ENCODE peak calls at places on chromosomes 11 and 22, in ten cellular contexts. One of them, this sample, is unnamed.
A peak's percentile ranks its signal among the peaks of the same experiment; 100 is the strongest.

GRCh38 chr22:24588370-24588755 is 4.5 kb downstream of the LRRC75B start:
- DNase-seq in naive thymus-derived CD4-positive, alpha-beta T cell: no peak
- DNase-seq in HCEC 1CT: no peak
- DNase-seq in dorsolateral prefrontal cortex: peak; percentile 92
- DNase-seq in naive thymus-derived CD8-positive, alpha-beta T cell: no peak
- DNase-seq in EL: no peak
- DNase-seq in HTR-8/SVneo: no peak
- DNase-seq in neural progenitor cell: no peak
- DNase-seq in K562: no peak
- DNase-seq in H4: no peak
- DNase-seq in this sample: no peak

GRCh38 chr11:72723508-72723907 is 28.7 kb downstream of the ARAP1 start:
- DNase-seq in naive thymus-derived CD4-positive, alpha-beta T cell: no peak
- DNase-seq in HCEC 1CT: no peak
- DNase-seq in K562: no peak
- DNase-seq in neural progenitor cell: no peak
- DNase-seq in EL: no peak
- DNase-seq in naive thymus-derived CD8-positive, alpha-beta T cell: no peak
- DNase-seq in HTR-8/SVneo: no peak
- DNase-seq in H4: no peak
- DNase-seq in dorsolateral prefrontal cortex: no peak
- DNase-seq in this sample: no peak

GRCh38 chr11:17412488-17413180 is 24.2 kb upstream of the KCNJ11 start:
- DNase-seq in EL: no peak
- DNase-seq in dorsolateral prefrontal cortex: no peak
- DNase-seq in HCEC 1CT: no peak
- DNase-seq in K562: no peak
- DNase-seq in naive thymus-derived CD8-positive, alpha-beta T cell: no peak
- DNase-seq in naive thymus-derived CD4-positive, alpha-beta T cell: no peak
- DNase-seq in H4: no peak
- DNase-seq in HTR-8/SVneo: no peak
- DNase-seq in neural progenitor cell: peak; percentile 89
- DNase-seq in this sample: no peak

GRCh38 chr22:22770280-22770871 is 117.2 kb upstream of the IGLL5 start:
- DNase-seq in dorsolateral prefrontal cortex: no peak
- DNase-seq in HCEC 1CT: peak; percentile 17
- DNase-seq in K562: peak; percentile 100
- DNase-seq in EL: peak; percentile 37
- DNase-seq in naive thymus-derived CD4-positive, alpha-beta T cell: peak; percentile 44
- DNase-seq in naive thymus-derived CD8-positive, alpha-beta T cell: peak; percentile 29
- DNase-seq in neural progenitor cell: peak; percentile 68
- DNase-seq in H4: no peak
- DNase-seq in HTR-8/SVneo: peak; percentile 13
- DNase-seq in this sample: no peak

GRCh38 chr22:47796128-47796908 is 1033.9 kb downstream of the TBC1D22A start:
- DNase-seq in HCEC 1CT: no peak
- DNase-seq in K562: no peak
- DNase-seq in H4: no peak
- DNase-seq in neural progenitor cell: no peak
- DNase-seq in naive thymus-derived CD8-positive, alpha-beta T cell: no peak
- DNase-seq in HTR-8/SVneo: no peak
- DNase-seq in EL: no peak
- DNase-seq in naive thymus-derived CD4-positive, alpha-beta T cell: no peak
- DNase-seq in dorsolateral prefrontal cortex: no peak
- DNase-seq in this sample: no peak

GRCh38 chr11:12765428-12765827 is 91.2 kb downstream of the TEAD1 start:
- DNase-seq in neural progenitor cell: no peak
- DNase-seq in H4: peak; percentile 73
- DNase-seq in dorsolateral prefrontal cortex: peak; percentile 77
- DNase-seq in naive thymus-derived CD8-positive, alpha-beta T cell: no peak
- DNase-seq in HTR-8/SVneo: no peak
- DNase-seq in K562: no peak
- DNase-seq in EL: no peak
- DNase-seq in naive thymus-derived CD4-positive, alpha-beta T cell: no peak
- DNase-seq in HCEC 1CT: peak; percentile 52
- DNase-seq in this sample: no peak

GRCh38 chr11:83827520-83827919 is 541.4 kb upstream of the CCDC90B start:
- DNase-seq in HCEC 1CT: peak; percentile 53
- DNase-seq in H4: no peak
- DNase-seq in naive thymus-derived CD4-positive, alpha-beta T cell: no peak
- DNase-seq in HTR-8/SVneo: no peak
- DNase-seq in dorsolateral prefrontal cortex: no peak
- DNase-seq in naive thymus-derived CD8-positive, alpha-beta T cell: no peak
- DNase-seq in K562: no peak
- DNase-seq in EL: peak; percentile 71
- DNase-seq in neural progenitor cell: no peak
- DNase-seq in this sample: no peak

GRCh38 chr11:69027704-69028372 is 14.8 kb upstream of the MRGPRF start:
- DNase-seq in neural progenitor cell: no peak
- DNase-seq in H4: no peak
- DNase-seq in dorsolateral prefrontal cortex: no peak
- DNase-seq in HTR-8/SVneo: no peak
- DNase-seq in naive thymus-derived CD4-positive, alpha-beta T cell: no peak
- DNase-seq in naive thymus-derived CD8-positive, alpha-beta T cell: no peak
- DNase-seq in HCEC 1CT: no peak
- DNase-seq in EL: no peak
- DNase-seq in K562: no peak
- DNase-seq in this sample: no peak

GRCh38 chr11:69477111-69477510 is 4.4 kb upstream of the LINC01488 start:
- DNase-seq in HCEC 1CT: no peak
- DNase-seq in K562: no peak
- DNase-seq in HTR-8/SVneo: no peak
- DNase-seq in EL: no peak
- DNase-seq in neural progenitor cell: no peak
- DNase-seq in naive thymus-derived CD8-positive, alpha-beta T cell: no peak
- DNase-seq in naive thymus-derived CD4-positive, alpha-beta T cell: no peak
- DNase-seq in H4: no peak
- DNase-seq in dorsolateral prefrontal cortex: no peak
- DNase-seq in this sample: no peak

GRCh38 chr22:38782402-38783094 is 11.4 kb downstream of the DNAL4 start:
- DNase-seq in HCEC 1CT: no peak
- DNase-seq in naive thymus-derived CD8-positive, alpha-beta T cell: no peak
- DNase-seq in H4: peak; percentile 36
- DNase-seq in naive thymus-derived CD4-positive, alpha-beta T cell: no peak
- DNase-seq in K562: peak; percentile 65
- DNase-seq in dorsolateral prefrontal cortex: peak; percentile 87
- DNase-seq in neural progenitor cell: peak; percentile 36
- DNase-seq in EL: peak; percentile 56
- DNase-seq in HTR-8/SVneo: no peak
- DNase-seq in this sample: no peak

GRCh38 chr22:38181453-38182200 is at the start of gene PLA2G6:
- DNase-seq in dorsolateral prefrontal cortex: peak; percentile 99
- DNase-seq in naive thymus-derived CD8-positive, alpha-beta T cell: peak; percentile 92
- DNase-seq in H4: peak; percentile 98
- DNase-seq in HCEC 1CT: peak; percentile 99
- DNase-seq in EL: peak; percentile 99
- DNase-seq in naive thymus-derived CD4-positive, alpha-beta T cell: peak; percentile 90
- DNase-seq in neural progenitor cell: peak; percentile 100
- DNase-seq in HTR-8/SVneo: peak; percentile 91
- DNase-seq in K562: peak; percentile 97
- DNase-seq in this sample: peak; percentile 96

GRCh38 chr11:17828311-17828751 is 93.8 kb downstream of the KCNC1 start:
- DNase-seq in H4: no peak
- DNase-seq in naive thymus-derived CD8-positive, alpha-beta T cell: no peak
- DNase-seq in EL: no peak
- DNase-seq in dorsolateral prefrontal cortex: peak; percentile 79
- DNase-seq in K562: no peak
- DNase-seq in neural progenitor cell: no peak
- DNase-seq in HCEC 1CT: peak; percentile 23
- DNase-seq in HTR-8/SVneo: no peak
- DNase-seq in naive thymus-derived CD4-positive, alpha-beta T cell: no peak
- DNase-seq in this sample: no peak

GRCh38 chr11:35322321-35322979 is 96.9 kb downstream of the SLC1A2 start:
- DNase-seq in HCEC 1CT: no peak
- DNase-seq in K562: no peak
- DNase-seq in neural progenitor cell: no peak
- DNase-seq in naive thymus-derived CD4-positive, alpha-beta T cell: no peak
- DNase-seq in dorsolateral prefrontal cortex: no peak
- DNase-seq in H4: no peak
- DNase-seq in naive thymus-derived CD8-positive, alpha-beta T cell: no peak
- DNase-seq in EL: no peak
- DNase-seq in HTR-8/SVneo: no peak
- DNase-seq in this sample: no peak

GRCh38 chr11:65871811-65872548 is 620 bp downstream of the EFEMP2 start:
- DNase-seq in neural progenitor cell: peak; percentile 56
- DNase-seq in HCEC 1CT: peak; percentile 40
- DNase-seq in naive thymus-derived CD8-positive, alpha-beta T cell: no peak
- DNase-seq in naive thymus-derived CD4-positive, alpha-beta T cell: no peak
- DNase-seq in EL: peak; percentile 62
- DNase-seq in H4: no peak
- DNase-seq in K562: no peak
- DNase-seq in dorsolateral prefrontal cortex: no peak
- DNase-seq in HTR-8/SVneo: no peak
- DNase-seq in this sample: no peak

GRCh38 chr11:130391692-130392091 is 36.7 kb downstream of the ADAMTS8 start:
- DNase-seq in neural progenitor cell: no peak
- DNase-seq in dorsolateral prefrontal cortex: no peak
- DNase-seq in naive thymus-derived CD8-positive, alpha-beta T cell: no peak
- DNase-seq in EL: no peak
- DNase-seq in H4: no peak
- DNase-seq in HCEC 1CT: no peak
- DNase-seq in HTR-8/SVneo: no peak
- DNase-seq in naive thymus-derived CD4-positive, alpha-beta T cell: no peak
- DNase-seq in K562: no peak
- DNase-seq in this sample: no peak

GRCh38 chr11:14347991-14348390 is 11.0 kb downstream of the RRAS2 start:
- DNase-seq in dorsolateral prefrontal cortex: no peak
- DNase-seq in EL: no peak
- DNase-seq in HCEC 1CT: no peak
- DNase-seq in K562: no peak
- DNase-seq in H4: no peak
- DNase-seq in naive thymus-derived CD8-positive, alpha-beta T cell: no peak
- DNase-seq in HTR-8/SVneo: no peak
- DNase-seq in neural progenitor cell: no peak
- DNase-seq in naive thymus-derived CD4-positive, alpha-beta T cell: no peak
- DNase-seq in this sample: no peak

GRCh38 chr11:71064183-71064582 is 188.2 kb downstream of the SHANK2 start:
- DNase-seq in HTR-8/SVneo: no peak
- DNase-seq in K562: no peak
- DNase-seq in EL: no peak
- DNase-seq in HCEC 1CT: no peak
- DNase-seq in naive thymus-derived CD4-positive, alpha-beta T cell: no peak
- DNase-seq in naive thymus-derived CD8-positive, alpha-beta T cell: no peak
- DNase-seq in H4: no peak
- DNase-seq in dorsolateral prefrontal cortex: no peak
- DNase-seq in neural progenitor cell: no peak
- DNase-seq in this sample: no peak

GRCh38 chr11:131408011-131408640 is 37.7 kb downstream of the NTM start:
- DNase-seq in neural progenitor cell: peak; percentile 64
- DNase-seq in H4: peak; percentile 74
- DNase-seq in HCEC 1CT: peak; percentile 22
- DNase-seq in naive thymus-derived CD4-positive, alpha-beta T cell: no peak
- DNase-seq in EL: peak; percentile 41
- DNase-seq in K562: no peak
- DNase-seq in HTR-8/SVneo: no peak
- DNase-seq in naive thymus-derived CD8-positive, alpha-beta T cell: no peak
- DNase-seq in dorsolateral prefrontal cortex: no peak
- DNase-seq in this sample: no peak

GRCh38 chr11:101866619-101867491 is 48.0 kb upstream of the CEP126 start:
- DNase-seq in K562: no peak
- DNase-seq in H4: no peak
- DNase-seq in HCEC 1CT: peak; percentile 85
- DNase-seq in naive thymus-derived CD4-positive, alpha-beta T cell: no peak
- DNase-seq in dorsolateral prefrontal cortex: no peak
- DNase-seq in naive thymus-derived CD8-positive, alpha-beta T cell: no peak
- DNase-seq in HTR-8/SVneo: peak; percentile 51
- DNase-seq in EL: peak; percentile 84
- DNase-seq in neural progenitor cell: no peak
- DNase-seq in this sample: no peak

GRCh38 chr11:75469785-75470405 is 36.9 kb upstream of the KLHL35 start:
- DNase-seq in dorsolateral prefrontal cortex: no peak
- DNase-seq in EL: no peak
- DNase-seq in K562: no peak
- DNase-seq in HTR-8/SVneo: no peak
- DNase-seq in neural progenitor cell: no peak
- DNase-seq in naive thymus-derived CD8-positive, alpha-beta T cell: no peak
- DNase-seq in H4: no peak
- DNase-seq in naive thymus-derived CD4-positive, alpha-beta T cell: no peak
- DNase-seq in HCEC 1CT: no peak
- DNase-seq in this sample: no peak

GRCh38 chr11:46472662-46472994 is 81.1 kb upstream of the CHRM4 start:
- DNase-seq in K562: no peak
- DNase-seq in H4: no peak
- DNase-seq in naive thymus-derived CD8-positive, alpha-beta T cell: no peak
- DNase-seq in HTR-8/SVneo: no peak
- DNase-seq in HCEC 1CT: no peak
- DNase-seq in naive thymus-derived CD4-positive, alpha-beta T cell: no peak
- DNase-seq in neural progenitor cell: no peak
- DNase-seq in dorsolateral prefrontal cortex: no peak
- DNase-seq in EL: no peak
- DNase-seq in this sample: no peak

GRCh38 chr11:10478574-10479550 is 23.8 kb downstream of the AMPD3 start:
- DNase-seq in dorsolateral prefrontal cortex: no peak
- DNase-seq in naive thymus-derived CD4-positive, alpha-beta T cell: no peak
- DNase-seq in neural progenitor cell: no peak
- DNase-seq in HCEC 1CT: no peak
- DNase-seq in K562: no peak
- DNase-seq in naive thymus-derived CD8-positive, alpha-beta T cell: no peak
- DNase-seq in HTR-8/SVneo: no peak
- DNase-seq in H4: no peak
- DNase-seq in EL: no peak
- DNase-seq in this sample: peak; percentile 45

GRCh38 chr11:61791737-61792309 is 576 bp downstream of the TMEM258 start:
- DNase-seq in HCEC 1CT: peak; percentile 83
- DNase-seq in HTR-8/SVneo: peak; percentile 71
- DNase-seq in H4: peak; percentile 81
- DNase-seq in naive thymus-derived CD4-positive, alpha-beta T cell: no peak
- DNase-seq in naive thymus-derived CD8-positive, alpha-beta T cell: no peak
- DNase-seq in dorsolateral prefrontal cortex: peak; percentile 90
- DNase-seq in K562: peak; percentile 52
- DNase-seq in neural progenitor cell: peak; percentile 86
- DNase-seq in EL: peak; percentile 91
- DNase-seq in this sample: no peak

GRCh38 chr11:67278939-67279588 is 10.0 kb upstream of the ANKRD13D start:
- DNase-seq in EL: no peak
- DNase-seq in naive thymus-derived CD4-positive, alpha-beta T cell: no peak
- DNase-seq in K562: no peak
- DNase-seq in naive thymus-derived CD8-positive, alpha-beta T cell: no peak
- DNase-seq in HCEC 1CT: no peak
- DNase-seq in dorsolateral prefrontal cortex: no peak
- DNase-seq in neural progenitor cell: no peak
- DNase-seq in H4: no peak
- DNase-seq in HTR-8/SVneo: no peak
- DNase-seq in this sample: no peak

GRCh38 chr11:118939948-118940598 is 14.3 kb upstream of the BCL9L start:
- DNase-seq in naive thymus-derived CD8-positive, alpha-beta T cell: peak; percentile 59
- DNase-seq in dorsolateral prefrontal cortex: no peak
- DNase-seq in H4: no peak
- DNase-seq in HTR-8/SVneo: no peak
- DNase-seq in naive thymus-derived CD4-positive, alpha-beta T cell: no peak
- DNase-seq in neural progenitor cell: peak; percentile 16
- DNase-seq in K562: no peak
- DNase-seq in EL: no peak
- DNase-seq in HCEC 1CT: no peak
- DNase-seq in this sample: no peak

GRCh38 chr11:102599642-102600261 is 25.4 kb downstream of the MMP20 start:
- DNase-seq in dorsolateral prefrontal cortex: no peak
- DNase-seq in EL: peak; percentile 93
- DNase-seq in H4: peak; percentile 88
- DNase-seq in naive thymus-derived CD4-positive, alpha-beta T cell: no peak
- DNase-seq in HTR-8/SVneo: peak; percentile 90
- DNase-seq in K562: no peak
- DNase-seq in HCEC 1CT: peak; percentile 91
- DNase-seq in naive thymus-derived CD8-positive, alpha-beta T cell: no peak
- DNase-seq in neural progenitor cell: no peak
- DNase-seq in this sample: no peak

GRCh38 chr22:33923660-33924246 is 3.5 kb upstream of the LARGE1 start:
- DNase-seq in neural progenitor cell: peak; percentile 94
- DNase-seq in K562: peak; percentile 28
- DNase-seq in HCEC 1CT: peak; percentile 3
- DNase-seq in naive thymus-derived CD8-positive, alpha-beta T cell: peak; percentile 10
- DNase-seq in naive thymus-derived CD4-positive, alpha-beta T cell: no peak
- DNase-seq in dorsolateral prefrontal cortex: no peak
- DNase-seq in H4: peak; percentile 42
- DNase-seq in HTR-8/SVneo: peak; percentile 3
- DNase-seq in EL: peak; percentile 35
- DNase-seq in this sample: no peak

GRCh38 chr11:86798988-86799387 is 1.4 kb upstream of the PRSS23 start:
- DNase-seq in neural progenitor cell: no peak
- DNase-seq in HTR-8/SVneo: no peak
- DNase-seq in dorsolateral prefrontal cortex: no peak
- DNase-seq in naive thymus-derived CD8-positive, alpha-beta T cell: no peak
- DNase-seq in EL: peak; percentile 89
- DNase-seq in HCEC 1CT: no peak
- DNase-seq in K562: no peak
- DNase-seq in H4: no peak
- DNase-seq in naive thymus-derived CD4-positive, alpha-beta T cell: no peak
- DNase-seq in this sample: no peak